ENCODE peak calls at places on chromosomes 6 and 20, in nine cellular contexts. H is GM23248; D is activated CD4-positive, CD25-positive, alpha-beta regulatory T cell treated with anti-CD3 and anti-CD28 coated beads, Interleukin-2, amount 50 U/mL, for 72 hours; I is activated effector memory CD4-positive, alpha-beta T cell treated with anti-CD3 and anti-CD28 coated beads, Interleukin-2, amount 50 U/mL, for 16 hours; C is AG20443; S is NB4; M is naive thymus-derived CD4-positive, alpha-beta T cell; V is activated T-helper 1 cell treated with Interleukin-2 at 50 U/mL for 16 hours; J is activated CD8-positive, alpha-beta memory T cell treated with anti-CD3 and anti-CD28 coated beads for 24 hours. R is an unnamed sample.

GRCh38 chr6:149088361-149088760 is 229.2 kb upstream of the TAB2 start:
- DNase-seq in H (no peak), D (no peak), I (no peak), C (no peak), S (no peak), M (no peak), V (no peak), J (no peak), R (no peak)

GRCh38 chr6:108574457-108575149 is 13.9 kb downstream of the FOXO3 start:
- DNase-seq in H (no peak), D (no peak), I (no peak), C (no peak), S (no peak), M (no peak), V (no peak), J (no peak), R (no peak)

GRCh38 chr20:41052742-41053419 is 24.3 kb downstream of the TOP1 start:
- DNase-seq in H (peak), D (no peak), I (no peak), C (peak), S (no peak), M (no peak), V (no peak), J (no peak), R (no peak)

GRCh38 chr6:109339906-109340678 is 42.2 kb downstream of the CD164 start:
- DNase-seq in H (peak), D (no peak), I (no peak), C (no peak), S (no peak), M (no peak), V (no peak), J (no peak), R (no peak)

GRCh38 chr20:24766826-24767622 is 182.0 kb upstream of the CST7 start:
- DNase-seq in H (no peak), D (peak), I (peak), C (no peak), S (no peak), M (no peak), V (no peak), J (peak), R (no peak)

GRCh38 chr6:168475188-168476013 is 34.4 kb downstream of the SMOC2 start:
- DNase-seq in H (no peak), D (no peak), I (no peak), C (no peak), S (no peak), M (no peak), V (no peak), J (no peak), R (no peak)

GRCh38 chr20:61797971-61798411 is 267.7 kb downstream of the TAF4 start:
- DNase-seq in H (no peak), D (no peak), I (no peak), C (no peak), S (no peak), M (no peak), V (no peak), J (no peak), R (no peak)

GRCh38 chr6:43147691-43148477 is 23.2 kb upstream of the SRF start:
- DNase-seq in H (no peak), D (no peak), I (no peak), C (no peak), S (no peak), M (no peak), V (no peak), J (no peak), R (no peak)

GRCh38 chr6:99868074-99868702 is 125.8 kb downstream of the MCHR2 start:
- DNase-seq in H (peak), D (peak), I (peak), C (peak), S (peak), M (peak), V (peak), J (peak), R (peak)

GRCh38 chr6:18507018-18507415 is 119.9 kb downstream of the RNF144B start:
- DNase-seq in H (no peak), D (no peak), I (no peak), C (no peak), S (peak), M (no peak), V (no peak), J (no peak), R (no peak)

GRCh38 chr6:117345292-117345610 is 79.9 kb downstream of the VGLL2 start:
- DNase-seq in H (no peak), D (no peak), I (no peak), C (no peak), S (no peak), M (no peak), V (no peak), J (no peak), R (no peak)

GRCh38 chr6:20134613-20135012 is 77.7 kb downstream of the MBOAT1 start:
- DNase-seq in H (no peak), D (no peak), I (no peak), C (no peak), S (no peak), M (no peak), V (no peak), J (no peak), R (no peak)

GRCh38 chr20:51444472-51444871 is 98.0 kb downstream of the NFATC2 start:
- DNase-seq in H (peak), D (no peak), I (no peak), C (peak), S (no peak), M (no peak), V (no peak), J (no peak), R (no peak)

GRCh38 chr6:91678679-91679078 is 1091.8 kb upstream of the MAP3K7 start:
- DNase-seq in H (no peak), D (no peak), I (no peak), C (no peak), S (no peak), M (no peak), V (no peak), J (no peak), R (no peak)

GRCh38 chr6:44268095-44268628 is 2.1 kb upstream of the TMEM151B start:
- DNase-seq in H (peak), D (peak), I (peak), C (peak), S (peak), M (peak), V (no peak), J (peak), R (peak)

GRCh38 chr20:51930775-51931174 is 128.5 kb upstream of the SALL4 start:
- DNase-seq in H (peak), D (no peak), I (no peak), C (peak), S (peak), M (no peak), V (no peak), J (no peak), R (no peak)

GRCh38 chr6:168361766-168362165 is 42.2 kb upstream of the DACT2 start:
- DNase-seq in H (no peak), D (no peak), I (no peak), C (no peak), S (no peak), M (no peak), V (no peak), J (no peak), R (no peak)

GRCh38 chr6:119349041-119349340 is 570 bp downstream of the MAN1A1 start:
- DNase-seq in H (peak), D (peak), I (no peak), C (peak), S (no peak), M (no peak), V (no peak), J (no peak), R (no peak)

GRCh38 chr6:40183902-40184301 is 249.6 kb upstream of the MOCS1 start:
- DNase-seq in H (no peak), D (no peak), I (no peak), C (no peak), S (no peak), M (no peak), V (no peak), J (peak), R (no peak)

GRCh38 chr6:39396854-39397253 is 74.4 kb upstream of the KCNK16 start:
- DNase-seq in H (no peak), D (no peak), I (no peak), C (no peak), S (no peak), M (no peak), V (no peak), J (no peak), R (no peak)

GRCh38 chr6:138882369-138883017 is 86.6 kb downstream of the ECT2L start:
- DNase-seq in H (no peak), D (no peak), I (no peak), C (no peak), S (no peak), M (no peak), V (no peak), J (no peak), R (no peak)

GRCh38 chr6:42068872-42069522 is 18.7 kb downstream of the TAF8 start:
- DNase-seq in H (no peak), D (no peak), I (no peak), C (no peak), S (no peak), M (no peak), V (no peak), J (no peak), R (no peak)

GRCh38 chr6:36822506-36823269 is 16.6 kb downstream of the CPNE5 start:
- DNase-seq in H (no peak), D (no peak), I (no peak), C (no peak), S (no peak), M (no peak), V (no peak), J (no peak), R (no peak)

GRCh38 chr6:117078624-117079023 is 186.7 kb upstream of the VGLL2 start:
- DNase-seq in H (no peak), D (no peak), I (no peak), C (no peak), S (no peak), M (no peak), V (no peak), J (no peak), R (no peak)

GRCh38 chr6:29791786-29792122 is 35.9 kb upstream of the HLA-G start:
- DNase-seq in H (peak), D (no peak), I (no peak), C (peak), S (no peak), M (no peak), V (no peak), J (no peak), R (no peak)

GRCh38 chr6:41013473-41014153 is 25.4 kb downstream of the UNC5CL start:
- DNase-seq in H (no peak), D (no peak), I (no peak), C (no peak), S (no peak), M (no peak), V (no peak), J (no peak), R (no peak)

GRCh38 chr6:24996145-24996836 is 60.5 kb upstream of the RIPOR2 start:
- DNase-seq in H (no peak), D (no peak), I (no peak), C (no peak), S (peak), M (no peak), V (no peak), J (no peak), R (peak)

GRCh38 chr20:53904261-53904660 is 166.1 kb downstream of the BCAS1 start:
- DNase-seq in H (no peak), D (no peak), I (peak), C (no peak), S (no peak), M (no peak), V (no peak), J (no peak), R (no peak)

GRCh38 chr20:38789503-38790209 is 15.8 kb upstream of the PPP1R16B start:
- DNase-seq in H (peak), D (no peak), I (no peak), C (peak), S (no peak), M (no peak), V (no peak), J (no peak), R (no peak)

R was measured in Kasumi-1.